ENCODE peak calls at places on chromosomes 13 and 19, in nine cellular contexts. One of them, this sample, is unnamed.

GRCh38 chr19:35211545-35212230 is 16.9 kb downstream of the FAM187B start:
- DNase-seq in activated CD4-positive, CD25-positive, alpha-beta regulatory T cell: peak
- DNase-seq in adipocyte: no peak
- DNase-seq in stimulated activated naive CD8-positive, alpha-beta T cell treated with anti-CD3 and anti-CD28 coated beads, Interleukin-15, amount 100 ng/mL, for 72 hours: peak
- DNase-seq in GM23338: no peak
- DNase-seq in NCI-H1436 treated with DMSO at 0.1 percent for 48 hours: no peak
- DNase-seq in lower leg skin: peak
- DNase-seq in T-helper 1 cell: peak
- DNase-seq in ecto neural progenitor cell: no peak
- DNase-seq in this sample: no peak

GRCh38 chr13:32045963-32046785 is 14.6 kb downstream of the FRY start:
- DNase-seq in activated CD4-positive, CD25-positive, alpha-beta regulatory T cell: no peak
- DNase-seq in adipocyte: peak
- DNase-seq in stimulated activated naive CD8-positive, alpha-beta T cell treated with anti-CD3 and anti-CD28 coated beads, Interleukin-15, amount 100 ng/mL, for 72 hours: no peak
- DNase-seq in GM23338: peak
- DNase-seq in NCI-H1436 treated with DMSO at 0.1 percent for 48 hours: no peak
- DNase-seq in lower leg skin: peak
- DNase-seq in T-helper 1 cell: no peak
- DNase-seq in ecto neural progenitor cell: no peak
- DNase-seq in this sample: peak

GRCh38 chr19:18999016-18999758 is 34.1 kb downstream of the SUGP2 start:
- DNase-seq in activated CD4-positive, CD25-positive, alpha-beta regulatory T cell: no peak
- DNase-seq in adipocyte: peak
- DNase-seq in stimulated activated naive CD8-positive, alpha-beta T cell treated with anti-CD3 and anti-CD28 coated beads, Interleukin-15, amount 100 ng/mL, for 72 hours: no peak
- DNase-seq in GM23338: no peak
- DNase-seq in NCI-H1436 treated with DMSO at 0.1 percent for 48 hours: no peak
- DNase-seq in lower leg skin: no peak
- DNase-seq in T-helper 1 cell: no peak
- DNase-seq in ecto neural progenitor cell: no peak
- DNase-seq in this sample: no peak

GRCh38 chr13:99870541-99870940 is 101.0 kb downstream of the ZIC5 start:
- DNase-seq in activated CD4-positive, CD25-positive, alpha-beta regulatory T cell: no peak
- DNase-seq in adipocyte: no peak
- DNase-seq in stimulated activated naive CD8-positive, alpha-beta T cell treated with anti-CD3 and anti-CD28 coated beads, Interleukin-15, amount 100 ng/mL, for 72 hours: no peak
- DNase-seq in GM23338: no peak
- DNase-seq in NCI-H1436 treated with DMSO at 0.1 percent for 48 hours: no peak
- DNase-seq in lower leg skin: no peak
- DNase-seq in T-helper 1 cell: no peak
- DNase-seq in ecto neural progenitor cell: no peak
- DNase-seq in this sample: no peak

GRCh38 chr19:51803529-51803928 is 8.6 kb downstream of the FPR3 start:
- DNase-seq in activated CD4-positive, CD25-positive, alpha-beta regulatory T cell: no peak
- DNase-seq in adipocyte: no peak
- DNase-seq in stimulated activated naive CD8-positive, alpha-beta T cell treated with anti-CD3 and anti-CD28 coated beads, Interleukin-15, amount 100 ng/mL, for 72 hours: no peak
- DNase-seq in GM23338: peak
- DNase-seq in NCI-H1436 treated with DMSO at 0.1 percent for 48 hours: no peak
- DNase-seq in lower leg skin: no peak
- DNase-seq in T-helper 1 cell: no peak
- DNase-seq in ecto neural progenitor cell: no peak
- DNase-seq in this sample: no peak

GRCh38 chr13:110246530-110246929 is 60.4 kb downstream of the COL4A1 start:
- DNase-seq in activated CD4-positive, CD25-positive, alpha-beta regulatory T cell: no peak
- DNase-seq in adipocyte: no peak
- DNase-seq in stimulated activated naive CD8-positive, alpha-beta T cell treated with anti-CD3 and anti-CD28 coated beads, Interleukin-15, amount 100 ng/mL, for 72 hours: no peak
- DNase-seq in GM23338: no peak
- DNase-seq in NCI-H1436 treated with DMSO at 0.1 percent for 48 hours: no peak
- DNase-seq in lower leg skin: no peak
- DNase-seq in T-helper 1 cell: no peak
- DNase-seq in ecto neural progenitor cell: no peak
- DNase-seq in this sample: no peak

GRCh38 chr19:12913871-12914690 is 5.0 kb downstream of the SYCE2 start:
- DNase-seq in activated CD4-positive, CD25-positive, alpha-beta regulatory T cell: peak
- DNase-seq in adipocyte: no peak
- DNase-seq in stimulated activated naive CD8-positive, alpha-beta T cell treated with anti-CD3 and anti-CD28 coated beads, Interleukin-15, amount 100 ng/mL, for 72 hours: peak
- DNase-seq in GM23338: no peak
- DNase-seq in NCI-H1436 treated with DMSO at 0.1 percent for 48 hours: peak
- DNase-seq in lower leg skin: peak
- DNase-seq in T-helper 1 cell: peak
- DNase-seq in ecto neural progenitor cell: no peak
- DNase-seq in this sample: peak

GRCh38 chr13:97067342-97067895 is 73.1 kb upstream of the OXGR1 start:
- DNase-seq in activated CD4-positive, CD25-positive, alpha-beta regulatory T cell: no peak
- DNase-seq in adipocyte: peak
- DNase-seq in stimulated activated naive CD8-positive, alpha-beta T cell treated with anti-CD3 and anti-CD28 coated beads, Interleukin-15, amount 100 ng/mL, for 72 hours: no peak
- DNase-seq in GM23338: no peak
- DNase-seq in NCI-H1436 treated with DMSO at 0.1 percent for 48 hours: no peak
- DNase-seq in lower leg skin: no peak
- DNase-seq in T-helper 1 cell: no peak
- DNase-seq in ecto neural progenitor cell: no peak
- DNase-seq in this sample: no peak

GRCh38 chr13:108361769-108362168 is 92.3 kb downstream of the TNFSF13B start:
- DNase-seq in activated CD4-positive, CD25-positive, alpha-beta regulatory T cell: no peak
- DNase-seq in adipocyte: no peak
- DNase-seq in stimulated activated naive CD8-positive, alpha-beta T cell treated with anti-CD3 and anti-CD28 coated beads, Interleukin-15, amount 100 ng/mL, for 72 hours: no peak
- DNase-seq in GM23338: no peak
- DNase-seq in NCI-H1436 treated with DMSO at 0.1 percent for 48 hours: no peak
- DNase-seq in lower leg skin: no peak
- DNase-seq in T-helper 1 cell: no peak
- DNase-seq in ecto neural progenitor cell: no peak
- DNase-seq in this sample: no peak

GRCh38 chr13:66704110-66704509 is 526.0 kb downstream of the PCDH9 start:
- DNase-seq in activated CD4-positive, CD25-positive, alpha-beta regulatory T cell: no peak
- DNase-seq in adipocyte: no peak
- DNase-seq in stimulated activated naive CD8-positive, alpha-beta T cell treated with anti-CD3 and anti-CD28 coated beads, Interleukin-15, amount 100 ng/mL, for 72 hours: no peak
- DNase-seq in GM23338: no peak
- DNase-seq in NCI-H1436 treated with DMSO at 0.1 percent for 48 hours: no peak
- DNase-seq in lower leg skin: no peak
- DNase-seq in T-helper 1 cell: no peak
- DNase-seq in ecto neural progenitor cell: no peak
- DNase-seq in this sample: no peak

GRCh38 chr13:91716436-91717065 is 318.1 kb downstream of the GPC5 start:
- DNase-seq in activated CD4-positive, CD25-positive, alpha-beta regulatory T cell: no peak
- DNase-seq in adipocyte: no peak
- DNase-seq in stimulated activated naive CD8-positive, alpha-beta T cell treated with anti-CD3 and anti-CD28 coated beads, Interleukin-15, amount 100 ng/mL, for 72 hours: no peak
- DNase-seq in GM23338: no peak
- DNase-seq in NCI-H1436 treated with DMSO at 0.1 percent for 48 hours: no peak
- DNase-seq in lower leg skin: no peak
- DNase-seq in T-helper 1 cell: no peak
- DNase-seq in ecto neural progenitor cell: no peak
- DNase-seq in this sample: no peak

GRCh38 chr19:7545904-7546303 is 10.4 kb downstream of the PNPLA6 start:
- DNase-seq in activated CD4-positive, CD25-positive, alpha-beta regulatory T cell: no peak
- DNase-seq in adipocyte: no peak
- DNase-seq in stimulated activated naive CD8-positive, alpha-beta T cell treated with anti-CD3 and anti-CD28 coated beads, Interleukin-15, amount 100 ng/mL, for 72 hours: no peak
- DNase-seq in GM23338: no peak
- DNase-seq in NCI-H1436 treated with DMSO at 0.1 percent for 48 hours: no peak
- DNase-seq in lower leg skin: no peak
- DNase-seq in T-helper 1 cell: no peak
- DNase-seq in ecto neural progenitor cell: no peak
- DNase-seq in this sample: no peak

GRCh38 chr13:83024226-83024625 is 858.0 kb downstream of the SLITRK1 start:
- DNase-seq in activated CD4-positive, CD25-positive, alpha-beta regulatory T cell: no peak
- DNase-seq in adipocyte: peak
- DNase-seq in stimulated activated naive CD8-positive, alpha-beta T cell treated with anti-CD3 and anti-CD28 coated beads, Interleukin-15, amount 100 ng/mL, for 72 hours: no peak
- DNase-seq in GM23338: no peak
- DNase-seq in NCI-H1436 treated with DMSO at 0.1 percent for 48 hours: no peak
- DNase-seq in lower leg skin: no peak
- DNase-seq in T-helper 1 cell: no peak
- DNase-seq in ecto neural progenitor cell: no peak
- DNase-seq in this sample: no peak

GRCh38 chr13:43041368-43041921 is 18.1 kb downstream of the DNAJC15 start:
- DNase-seq in activated CD4-positive, CD25-positive, alpha-beta regulatory T cell: no peak
- DNase-seq in adipocyte: no peak
- DNase-seq in stimulated activated naive CD8-positive, alpha-beta T cell treated with anti-CD3 and anti-CD28 coated beads, Interleukin-15, amount 100 ng/mL, for 72 hours: no peak
- DNase-seq in GM23338: no peak
- DNase-seq in NCI-H1436 treated with DMSO at 0.1 percent for 48 hours: no peak
- DNase-seq in lower leg skin: no peak
- DNase-seq in T-helper 1 cell: no peak
- DNase-seq in ecto neural progenitor cell: no peak
- DNase-seq in this sample: no peak

GRCh38 chr19:18865973-18866799 is 29.8 kb downstream of the CERS1 start:
- DNase-seq in activated CD4-positive, CD25-positive, alpha-beta regulatory T cell: peak
- DNase-seq in adipocyte: peak
- DNase-seq in stimulated activated naive CD8-positive, alpha-beta T cell treated with anti-CD3 and anti-CD28 coated beads, Interleukin-15, amount 100 ng/mL, for 72 hours: peak
- DNase-seq in GM23338: peak
- DNase-seq in NCI-H1436 treated with DMSO at 0.1 percent for 48 hours: no peak
- DNase-seq in lower leg skin: no peak
- DNase-seq in T-helper 1 cell: peak
- DNase-seq in ecto neural progenitor cell: peak
- DNase-seq in this sample: no peak

GRCh38 chr19:13461536-13461935 is 44.7 kb downstream of the CACNA1A start:
- DNase-seq in activated CD4-positive, CD25-positive, alpha-beta regulatory T cell: no peak
- DNase-seq in adipocyte: no peak
- DNase-seq in stimulated activated naive CD8-positive, alpha-beta T cell treated with anti-CD3 and anti-CD28 coated beads, Interleukin-15, amount 100 ng/mL, for 72 hours: no peak
- DNase-seq in GM23338: peak
- DNase-seq in NCI-H1436 treated with DMSO at 0.1 percent for 48 hours: no peak
- DNase-seq in lower leg skin: no peak
- DNase-seq in T-helper 1 cell: no peak
- DNase-seq in ecto neural progenitor cell: no peak
- DNase-seq in this sample: no peak

GRCh38 chr19:18073197-18073596 is 13.5 kb downstream of the IL12RB1 start:
- DNase-seq in activated CD4-positive, CD25-positive, alpha-beta regulatory T cell: no peak
- DNase-seq in adipocyte: no peak
- DNase-seq in stimulated activated naive CD8-positive, alpha-beta T cell treated with anti-CD3 and anti-CD28 coated beads, Interleukin-15, amount 100 ng/mL, for 72 hours: no peak
- DNase-seq in GM23338: no peak
- DNase-seq in NCI-H1436 treated with DMSO at 0.1 percent for 48 hours: no peak
- DNase-seq in lower leg skin: no peak
- DNase-seq in T-helper 1 cell: no peak
- DNase-seq in ecto neural progenitor cell: no peak
- DNase-seq in this sample: no peak

GRCh38 chr19:21587117-21587461 is 81.7 kb downstream of the ZNF429 start:
- DNase-seq in activated CD4-positive, CD25-positive, alpha-beta regulatory T cell: no peak
- DNase-seq in adipocyte: no peak
- DNase-seq in stimulated activated naive CD8-positive, alpha-beta T cell treated with anti-CD3 and anti-CD28 coated beads, Interleukin-15, amount 100 ng/mL, for 72 hours: no peak
- DNase-seq in GM23338: peak
- DNase-seq in NCI-H1436 treated with DMSO at 0.1 percent for 48 hours: no peak
- DNase-seq in lower leg skin: no peak
- DNase-seq in T-helper 1 cell: no peak
- DNase-seq in ecto neural progenitor cell: no peak
- DNase-seq in this sample: no peak

GRCh38 chr13:25177012-25177411 is 4.9 kb upstream of the AMER2 start:
- DNase-seq in activated CD4-positive, CD25-positive, alpha-beta regulatory T cell: no peak
- DNase-seq in adipocyte: no peak
- DNase-seq in stimulated activated naive CD8-positive, alpha-beta T cell treated with anti-CD3 and anti-CD28 coated beads, Interleukin-15, amount 100 ng/mL, for 72 hours: no peak
- DNase-seq in GM23338: no peak
- DNase-seq in NCI-H1436 treated with DMSO at 0.1 percent for 48 hours: no peak
- DNase-seq in lower leg skin: no peak
- DNase-seq in T-helper 1 cell: no peak
- DNase-seq in ecto neural progenitor cell: no peak
- DNase-seq in this sample: no peak

GRCh38 chr13:104385409-104385808 is 1319.2 kb upstream of the SLC10A2 start:
- DNase-seq in activated CD4-positive, CD25-positive, alpha-beta regulatory T cell: no peak
- DNase-seq in adipocyte: peak
- DNase-seq in stimulated activated naive CD8-positive, alpha-beta T cell treated with anti-CD3 and anti-CD28 coated beads, Interleukin-15, amount 100 ng/mL, for 72 hours: no peak
- DNase-seq in GM23338: no peak
- DNase-seq in NCI-H1436 treated with DMSO at 0.1 percent for 48 hours: no peak
- DNase-seq in lower leg skin: no peak
- DNase-seq in T-helper 1 cell: no peak
- DNase-seq in ecto neural progenitor cell: no peak
- DNase-seq in this sample: no peak

GRCh38 chr19:51321799-51322198 is 10.4 kb downstream of the IGLON5 start:
- DNase-seq in activated CD4-positive, CD25-positive, alpha-beta regulatory T cell: no peak
- DNase-seq in adipocyte: no peak
- DNase-seq in stimulated activated naive CD8-positive, alpha-beta T cell treated with anti-CD3 and anti-CD28 coated beads, Interleukin-15, amount 100 ng/mL, for 72 hours: no peak
- DNase-seq in GM23338: no peak
- DNase-seq in NCI-H1436 treated with DMSO at 0.1 percent for 48 hours: no peak
- DNase-seq in lower leg skin: no peak
- DNase-seq in T-helper 1 cell: no peak
- DNase-seq in ecto neural progenitor cell: no peak
- DNase-seq in this sample: no peak

GRCh38 chr13:98874029-98874397 is 103.9 kb downstream of the DOCK9 start:
- DNase-seq in activated CD4-positive, CD25-positive, alpha-beta regulatory T cell: no peak
- DNase-seq in adipocyte: no peak
- DNase-seq in stimulated activated naive CD8-positive, alpha-beta T cell treated with anti-CD3 and anti-CD28 coated beads, Interleukin-15, amount 100 ng/mL, for 72 hours: no peak
- DNase-seq in GM23338: no peak
- DNase-seq in NCI-H1436 treated with DMSO at 0.1 percent for 48 hours: no peak
- DNase-seq in lower leg skin: no peak
- DNase-seq in T-helper 1 cell: no peak
- DNase-seq in ecto neural progenitor cell: no peak
- DNase-seq in this sample: no peak

GRCh38 chr19:42206871-42207755 is 10.4 kb downstream of the DEDD2 start:
- DNase-seq in activated CD4-positive, CD25-positive, alpha-beta regulatory T cell: no peak
- DNase-seq in adipocyte: peak
- DNase-seq in stimulated activated naive CD8-positive, alpha-beta T cell treated with anti-CD3 and anti-CD28 coated beads, Interleukin-15, amount 100 ng/mL, for 72 hours: no peak
- DNase-seq in GM23338: no peak
- DNase-seq in NCI-H1436 treated with DMSO at 0.1 percent for 48 hours: no peak
- DNase-seq in lower leg skin: no peak
- DNase-seq in T-helper 1 cell: no peak
- DNase-seq in ecto neural progenitor cell: no peak
- DNase-seq in this sample: no peak

GRCh38 chr19:46296722-46297431 is at the start of gene HIF3A:
- DNase-seq in activated CD4-positive, CD25-positive, alpha-beta regulatory T cell: no peak
- DNase-seq in adipocyte: peak
- DNase-seq in stimulated activated naive CD8-positive, alpha-beta T cell treated with anti-CD3 and anti-CD28 coated beads, Interleukin-15, amount 100 ng/mL, for 72 hours: no peak
- DNase-seq in GM23338: peak
- DNase-seq in NCI-H1436 treated with DMSO at 0.1 percent for 48 hours: no peak
- DNase-seq in lower leg skin: no peak
- DNase-seq in T-helper 1 cell: no peak
- DNase-seq in ecto neural progenitor cell: peak
- DNase-seq in this sample: no peak

This sample was measured in NCI-H1694 treated with DMSO at 0.1 percent for 48 hours.